ENCODE peak calls at places on chromosomes 11 and 22, in ten cellular contexts. H is CD4-positive, alpha-beta T cell; W is kidney; S is CD8-positive, alpha-beta memory T cell; M is BJ; X is lower leg skin; J is dorsolateral prefrontal cortex; Z is ELF-1; U is activated T-cell treated with anti-CD3 and anti-CD28 coated beads, Interleukin-2, amount 50 U/mL, for 24 hours; O is activated CD4-positive, alpha-beta T cell treated with anti-CD3 and anti-CD28 coated beads for 24 hours. T is an unnamed sample.
A peak's percentile ranks its signal among the peaks of the same experiment; 100 is the strongest.

GRCh38 chr11:19316434-19316833 is 75.7 kb upstream of the E2F8 start:
- DNase-seq in S (no peak), X (no peak), M (no peak), U (no peak), J (no peak), H (no peak), W (peak; percentile 71), Z (no peak), O (no peak), T (peak; percentile 5)

GRCh38 chr22:17172172-17172833 is 13.2 kb upstream of the HDHD5 start:
- DNase-seq in U (no peak), M (no peak), S (no peak), X (no peak), O (no peak), W (no peak), J (peak; percentile 18), H (no peak), Z (no peak), T (peak; percentile 91)

GRCh38 chr11:76410771-76411423 is 29.8 kb downstream of the GVQW3 start:
- DNase-seq in Z (no peak), J (no peak), O (no peak), H (no peak), S (no peak), W (peak; percentile 69), M (no peak), X (no peak), U (no peak), T (no peak)

GRCh38 chr22:48760481-48761238 is 1067.0 kb downstream of the BRD1 start:
- DNase-seq in J (peak; percentile 5), X (no peak), U (no peak), Z (peak; percentile 1), O (no peak), H (no peak), M (no peak), S (no peak), W (no peak), T (no peak)

GRCh38 chr11:117704416-117705150 is 92.4 kb downstream of the DSCAML1 start:
- DNase-seq in U (no peak), M (no peak), J (peak; percentile 71), Z (no peak), O (no peak), X (no peak), W (no peak), H (no peak), S (no peak), T (peak; percentile 22)

GRCh38 chr11:113006916-113007445 is 45.8 kb downstream of the NCAM1 start:
- DNase-seq in X (no peak), S (no peak), M (no peak), J (no peak), H (no peak), Z (no peak), W (no peak), O (no peak), U (no peak), T (no peak)

GRCh38 chr11:45518853-45519545 is 146.4 kb downstream of the CHST1 start:
- DNase-seq in Z (no peak), S (no peak), M (no peak), O (no peak), U (no peak), J (no peak), H (no peak), W (no peak), X (peak; percentile 21), T (no peak)

GRCh38 chr11:95279921-95280861 is 49.2 kb upstream of the SESN3 start:
- DNase-seq in O (no peak), H (no peak), U (no peak), J (no peak), M (no peak), S (no peak), Z (peak; percentile 78), W (no peak), X (no peak), T (peak; percentile 13)

GRCh38 chr11:111840143-111840542 is 31.2 kb downstream of the ALG9 start:
- DNase-seq in M (no peak), J (no peak), H (no peak), S (no peak), O (no peak), X (no peak), U (no peak), Z (no peak), W (no peak), T (peak; percentile 75)

GRCh38 chr11:73439002-73439843 is 63.0 kb downstream of the RELT start:
- DNase-seq in H (no peak), M (peak; percentile 21), U (no peak), J (no peak), X (no peak), O (no peak), S (no peak), W (no peak), Z (no peak), T (peak; percentile 89)

GRCh38 chr11:68137833-68138232 is 16.6 kb upstream of the CHKA start:
- DNase-seq in M (no peak), X (peak; percentile 3), W (no peak), O (no peak), U (no peak), H (no peak), Z (no peak), J (no peak), S (no peak), T (no peak)

GRCh38 chr11:62880231-62880802 is 379 bp upstream of the SLC3A2 start:
- DNase-seq in J (no peak), S (peak; percentile 14), Z (no peak), X (no peak), M (peak; percentile 62), O (no peak), H (no peak), W (no peak), U (no peak), T (no peak)

GRCh38 chr11:1156506-1157340 is 1.0 kb upstream of the MUC5AC start:
- DNase-seq in J (no peak), W (no peak), X (peak; percentile 61), H (no peak), Z (no peak), S (no peak), U (peak; percentile 7), M (no peak), O (no peak), T (no peak)

GRCh38 chr11:104061851-104062521 is 25.5 kb downstream of the DDI1 start:
- DNase-seq in H (no peak), S (no peak), X (no peak), U (no peak), W (no peak), J (no peak), M (no peak), O (no peak), Z (no peak), T (no peak)

GRCh38 chr11:103652013-103652412 is 384.4 kb upstream of the DDI1 start:
- DNase-seq in Z (no peak), U (no peak), O (no peak), X (no peak), S (no peak), J (no peak), M (peak; percentile 46), H (no peak), W (no peak), T (peak; percentile 41)

GRCh38 chr11:94130589-94131362 is 2.1 kb downstream of the PANX1 start:
- DNase-seq in W (no peak), U (no peak), O (no peak), Z (no peak), H (no peak), M (peak; percentile 69), J (no peak), X (peak; percentile 87), S (no peak), T (no peak)

GRCh38 chr11:11706022-11706421 is 84.2 kb upstream of the GALNT18 start:
- DNase-seq in H (no peak), W (no peak), S (no peak), O (no peak), X (no peak), J (no peak), M (no peak), U (no peak), Z (no peak), T (no peak)

GRCh38 chr11:35526370-35526792 is 965 bp upstream of the PAMR1 start:
- DNase-seq in O (no peak), M (no peak), X (no peak), U (no peak), W (no peak), J (no peak), S (no peak), Z (no peak), H (no peak), T (peak; percentile 3)

GRCh38 chr11:7422544-7423331 is 62.6 kb upstream of the OLFML1 start:
- DNase-seq in M (no peak), S (no peak), J (no peak), Z (no peak), X (no peak), H (no peak), U (no peak), W (no peak), O (no peak), T (no peak)

GRCh38 chr22:49549851-49550430 is 277.7 kb downstream of the BRD1 start:
- DNase-seq in J (no peak), Z (no peak), M (no peak), H (no peak), U (no peak), W (no peak), S (no peak), X (peak; percentile 59), O (no peak), T (no peak)

GRCh38 chr22:41001722-41002122 is 50.5 kb downstream of the RBX1 start:
- DNase-seq in S (no peak), X (no peak), H (no peak), W (no peak), M (no peak), Z (peak; percentile 90), O (no peak), J (no peak), U (no peak), T (no peak)

T was measured in cerebellar cortex.